ENCODE peak calls at places on chromosomes 16 and 17, in eight cellular contexts. Z is sigmoid colon; S is mammary epithelial cell; C is tibial artery; N is left ventricle myocardium inferior; B is spleen; F is CD4-positive, alpha-beta memory T cell; H is fibroblast of lung. V is an unnamed sample.
A peak's percentile ranks its signal among the peaks of the same experiment; 100 is the strongest.

GRCh38 chr16:12387786-12388185 is 411.3 kb downstream of the SNX29 start:
- DNase-seq in B (no peak), F (no peak), S (no peak), N (no peak), H (no peak), Z (no peak), C (no peak), V (no peak)

GRCh38 chr17:1907818-1908698 is 78.3 kb downstream of the RPA1 start:
- DNase-seq in C (no peak), Z (no peak), S (no peak), H (peak; percentile 53), B (no peak), N (no peak), F (no peak), V (no peak)

GRCh38 chr16:27154573-27155521 is 48.5 kb upstream of the KDM8 start:
- DNase-seq in Z (peak; percentile 70), B (peak; percentile 90), N (peak; percentile 63), H (peak; percentile 6), S (peak; percentile 14), C (peak; percentile 43), F (peak; percentile 53), V (peak; percentile 80)

GRCh38 chr16:85333337-85333736 is 221.1 kb upstream of the CIBAR2 start:
- DNase-seq in Z (no peak), S (no peak), C (no peak), F (no peak), B (no peak), N (no peak), H (no peak), V (no peak)

GRCh38 chr16:12061336-12062055 is 85.0 kb downstream of the SNX29 start:
- DNase-seq in F (no peak), H (peak; percentile 47), B (no peak), S (peak; percentile 46), C (no peak), N (no peak), Z (no peak), V (peak; percentile 66)

GRCh38 chr17:34255381-34255732 is 272 bp downstream of the CCL2 start:
- DNase-seq in C (no peak), S (no peak), B (no peak), Z (no peak), H (peak; percentile 68), F (no peak), N (no peak), V (no peak)

GRCh38 chr16:90077757-90078593 is 844 bp upstream of the PRDM7 start:
- DNase-seq in N (no peak), F (peak; percentile 68), Z (no peak), B (peak; percentile 77), S (no peak), C (no peak), H (peak; percentile 42), V (no peak)

GRCh38 chr17:29140631-29141483 is 39.3 kb downstream of the MYO18A start:
- DNase-seq in Z (no peak), B (peak; percentile 89), N (no peak), H (no peak), C (no peak), F (peak; percentile 84), S (no peak), V (no peak)

GRCh38 chr17:55872374-55872773 is 121.5 kb downstream of the PCTP start:
- DNase-seq in N (no peak), H (no peak), F (no peak), B (no peak), Z (no peak), C (no peak), S (no peak), V (no peak)

GRCh38 chr17:64336760-64337413 is 53.8 kb downstream of the PECAM1 start:
- DNase-seq in N (no peak), F (no peak), Z (no peak), B (no peak), S (no peak), H (no peak), C (no peak), V (no peak)

GRCh38 chr17:2777242-2777867 is 18.9 kb upstream of the RAP1GAP2 start:
- DNase-seq in F (no peak), S (no peak), Z (no peak), C (no peak), B (no peak), H (no peak), N (no peak), V (no peak)

GRCh38 chr16:16092925-16093624 is 130.2 kb downstream of the ABCC6 start:
- DNase-seq in Z (no peak), F (no peak), B (no peak), N (no peak), S (no peak), C (no peak), H (peak; percentile 71), V (no peak)

GRCh38 chr17:10349403-10349802 is 23.4 kb downstream of the MYH13 start:
- DNase-seq in S (no peak), H (no peak), C (no peak), B (no peak), N (no peak), F (no peak), Z (no peak), V (no peak)

GRCh38 chr17:82012482-82013295 is 10.0 kb downstream of the CENPX start:
- DNase-seq in F (no peak), N (no peak), H (no peak), S (no peak), C (no peak), Z (no peak), B (no peak), V (peak; percentile 87)

GRCh38 chr17:32497431-32498205 is 10.8 kb downstream of the CDK5R1 start:
- DNase-seq in B (no peak), N (no peak), Z (peak; percentile 49), F (peak; percentile 14), C (no peak), H (peak; percentile 41), S (no peak), V (peak; percentile 48)

GRCh38 chr17:32495347-32496253 is 8.8 kb downstream of the CDK5R1 start:
- DNase-seq in S (no peak), N (no peak), H (peak; percentile 64), Z (peak; percentile 64), B (peak; percentile 88), C (no peak), F (peak; percentile 24), V (peak; percentile 69)

GRCh38 chr17:32494621-32495346 is 8.0 kb downstream of the CDK5R1 start:
- DNase-seq in Z (no peak), F (peak; percentile 33), C (no peak), B (peak; percentile 80), H (peak; percentile 25), S (no peak), N (no peak), V (no peak)

GRCh38 chr17:32498362-32498761 is 11.6 kb downstream of the CDK5R1 start:
- DNase-seq in C (no peak), F (peak; percentile 33), N (no peak), H (no peak), S (no peak), Z (peak; percentile 55), B (no peak), V (peak; percentile 32)

DNA sequence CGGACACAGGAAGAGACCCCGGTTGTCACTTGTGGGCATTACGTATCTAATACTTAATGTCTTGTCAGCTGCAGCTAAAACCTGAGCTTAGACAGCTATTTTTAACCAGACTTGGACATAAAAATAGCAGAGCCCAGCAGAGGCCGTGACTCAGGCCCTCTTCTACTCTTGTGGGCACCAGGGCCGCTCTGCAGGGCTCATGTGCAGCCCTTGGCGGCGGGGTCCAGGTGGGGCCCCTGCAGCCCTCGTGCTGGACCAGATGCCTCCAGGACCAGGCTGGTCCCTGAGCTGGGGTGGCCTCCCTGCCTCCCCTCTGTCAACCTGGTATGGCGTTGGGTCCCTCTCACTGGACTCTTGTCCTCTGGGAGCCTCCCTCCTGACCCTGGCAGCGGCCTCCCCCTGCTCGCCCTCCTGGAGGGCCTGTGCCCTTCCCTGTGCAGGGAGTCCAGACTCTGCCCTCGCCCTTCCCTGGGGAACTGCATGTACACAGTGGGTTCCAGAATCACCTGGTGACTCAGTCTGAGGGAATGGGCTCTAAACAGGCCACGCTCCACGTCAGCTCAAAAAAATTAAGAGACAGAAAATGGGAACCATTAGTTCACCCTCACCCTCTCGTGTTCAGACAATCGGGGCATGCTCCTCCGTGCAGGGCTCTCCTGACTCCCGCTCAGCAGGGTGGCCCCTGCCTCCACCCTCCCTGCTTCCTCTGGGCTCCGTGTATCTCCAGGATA is 9.7 kb downstream of the CDK5R1 start:
- DNase-seq in H (peak; percentile 86), Z (peak; percentile 56), C (no peak), B (no peak), S (peak; percentile 73), N (no peak), F (no peak), V (peak; percentile 47)
- H3K4me1 ChIP-seq in H (peaks cover 4% of the 10 kb centered on the region), Z (peaks cover 6% of the 10 kb centered on the region), C (peaks cover 30% of the 10 kb centered on the region), B (peaks cover 63% of the 10 kb centered on the region), S (peaks cover 34% of the 10 kb centered on the region), N (peaks cover 40% of the 10 kb centered on the region), F (peaks cover 40% of the 10 kb centered on the region), V (peaks cover 7% of the 10 kb centered on the region)

DNA sequence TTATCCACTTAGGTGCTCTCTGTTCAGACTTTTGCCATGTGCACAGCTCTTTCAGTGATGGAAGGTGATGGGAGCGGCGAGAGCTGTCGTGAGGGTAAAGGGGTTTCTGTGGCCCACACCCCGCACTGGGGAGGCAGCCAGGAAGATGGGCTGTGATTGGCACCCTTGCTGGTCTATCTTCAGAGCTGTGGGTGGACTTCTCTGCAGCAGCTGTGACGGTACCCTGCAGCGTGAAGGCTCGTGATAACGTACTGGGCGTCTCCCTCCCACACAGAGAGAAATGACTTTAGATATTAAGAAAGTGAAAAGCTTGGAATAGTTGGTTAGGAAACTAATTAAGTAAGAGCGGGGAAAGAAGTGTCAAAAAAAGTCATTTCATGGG is 45.8 kb downstream of the MPRIP start:
- DNase-seq in H (no peak), C (no peak), N (no peak), F (no peak), Z (peak; percentile 56), S (no peak), B (peak; percentile 37), V (peak; percentile 69)
- H3K27ac ChIP-seq in H (no peak overlapping the region), C (peak overlapping the region; percentile 46), N (peak overlapping the region; percentile 68), F (no peak overlapping the region), Z (no peak overlapping the region), S (no peak overlapping the region), B (no peak overlapping the region), V (no peak overlapping the region)

GRCh38 chr17:79163071-79163470 is 88.4 kb downstream of the ENGASE start:
- DNase-seq in H (no peak), F (no peak), S (no peak), Z (no peak), B (no peak), N (no peak), C (no peak), V (no peak)

GRCh38 chr17:79162012-79162577 is 87.5 kb downstream of the ENGASE start:
- DNase-seq in C (no peak), H (no peak), B (no peak), F (no peak), Z (no peak), S (no peak), N (no peak), V (no peak)

GRCh38 chr17:79165756-79166473 is 91.3 kb downstream of the ENGASE start:
- DNase-seq in F (no peak), Z (no peak), C (no peak), H (no peak), B (no peak), N (no peak), S (no peak), V (no peak)

GRCh38 chr17:79165296-79165695 is 90.7 kb downstream of the ENGASE start:
- DNase-seq in N (no peak), C (no peak), B (no peak), Z (no peak), H (no peak), S (no peak), F (no peak), V (no peak)

GRCh38 chr17:79164408-79164807 is 89.8 kb downstream of the ENGASE start:
- DNase-seq in C (no peak), Z (no peak), S (no peak), B (no peak), H (no peak), N (no peak), F (no peak), V (no peak)
- H3K4me1 ChIP-seq in C (no peaks in the 10 kb centered on the region), Z (no peaks in the 10 kb centered on the region), S (no peaks in the 10 kb centered on the region), B (peaks cover 6% of the 10 kb centered on the region), H (no peaks in the 10 kb centered on the region), N (no peaks in the 10 kb centered on the region), F (peaks cover 8% of the 10 kb centered on the region), V (no peaks in the 10 kb centered on the region)

GRCh38 chr17:42844761-42845555 is 578 bp downstream of the AOC2 start:
- DNase-seq in Z (no peak), B (peak; percentile 66), N (no peak), C (no peak), S (no peak), F (no peak), H (no peak), V (no peak)
- H3K27ac ChIP-seq in Z (no peak overlapping the region), B (no peak overlapping the region), N (no peak overlapping the region), C (peak overlapping the region; percentile 59), S (no peak overlapping the region), F (no peak overlapping the region), H (no peak overlapping the region), V (peak overlapping the region; percentile 27)

V was measured in upper lobe of right lung.